ENCODE peak calls at places on chromosomes 1 and 21, in four cellular contexts. S is esophagus squamous epithelium, G is K562, L is A549. Q is an unnamed sample.

GRCh38 chr1:156510709-156511108 is 10.1 kb upstream of the MEF2D start:
- DNase-seq in S (no peak), G (no peak), L (no peak), Q (no peak)

GRCh38 chr21:35212393-35213127 is 163.5 kb upstream of the RUNX1 start:
- DNase-seq in S (no peak), G (no peak), L (no peak), Q (no peak)

GRCh38 chr1:82614090-82614489 is 813.4 kb downstream of the ADGRL2 start:
- DNase-seq in S (no peak), G (no peak), L (no peak), Q (no peak)

GRCh38 chr1:15969321-15969880 is 6.5 kb downstream of the ZBTB17 start:
- DNase-seq in S (no peak), G (no peak), L (no peak), Q (no peak)

GRCh38 chr1:14970115-14970798 is 183.3 kb upstream of the TMEM51 start:
- DNase-seq in S (no peak), G (peak; percentile 93), L (peak; percentile 77), Q (peak; percentile 68)

GRCh38 chr1:93907718-93908117 is 1.5 kb downstream of the GCLM start:
- DNase-seq in S (no peak), G (no peak), L (peak; percentile 47), Q (peak; percentile 21)

GRCh38 chr1:46487818-46488218 is 1.8 kb upstream of the DMBX1 start:
- DNase-seq in S (no peak), G (peak; percentile 64), L (peak; percentile 40), Q (peak; percentile 52)

GRCh38 chr1:1880617-1881312 is 10.1 kb downstream of the GNB1 start:
- DNase-seq in S (no peak), G (no peak), L (no peak), Q (no peak)

GRCh38 chr1:203807211-203807610 is 11.8 kb downstream of the ZBED6 start:
- DNase-seq in S (no peak), G (no peak), L (no peak), Q (no peak)

GRCh38 chr1:160618763-160619274 is 28.0 kb downstream of the SLAMF1 start:
- DNase-seq in S (no peak), G (peak; percentile 45), L (peak; percentile 51), Q (peak; percentile 38)

GRCh38 chr1:209527993-209528392 is 55.5 kb upstream of the CAMK1G start:
- DNase-seq in S (no peak), G (no peak), L (peak; percentile 81), Q (no peak)

GRCh38 chr1:36882536-36883285 is 151.6 kb downstream of the GRIK3 start:
- DNase-seq in S (no peak), G (no peak), L (no peak), Q (no peak)

GRCh38 chr1:1371354-1371740 is 3.7 kb downstream of the AURKAIP1 start:
- DNase-seq in S (no peak), G (no peak), L (no peak), Q (peak; percentile 94)

GRCh38 chr21:45766501-45766900 is 123.0 kb downstream of the PCBP3 start:
- DNase-seq in S (no peak), G (no peak), L (no peak), Q (no peak)

GRCh38 chr21:28867401-28867800 is 125.3 kb downstream of the LTN1 start:
- DNase-seq in S (no peak), G (no peak), L (no peak), Q (no peak)

GRCh38 chr1:8481650-8482380 is 163.9 kb downstream of the SLC45A1 start:
- DNase-seq in S (no peak), G (no peak), L (no peak), Q (no peak)

GRCh38 chr1:153783233-153784190 is 8.3 kb downstream of the SLC27A3 start:
- DNase-seq in S (no peak), G (peak; percentile 95), L (peak; percentile 92), Q (peak; percentile 94)

GRCh38 chr1:85452859-85453430 is 12.0 kb downstream of the DDAH1 start:
- DNase-seq in S (no peak), G (no peak), L (no peak), Q (no peak)

GRCh38 chr1:12135612-12136011 is 31.2 kb upstream of the TNFRSF1B start:
- DNase-seq in S (no peak), G (no peak), L (no peak), Q (no peak)

GRCh38 chr1:11168731-11169130 is 20.4 kb upstream of the ANGPTL7 start:
- DNase-seq in S (no peak), G (no peak), L (no peak), Q (no peak)

GRCh38 chr1:234926574-234927311 is 201.9 kb downstream of the TOMM20 start:
- DNase-seq in S (no peak), G (no peak), L (no peak), Q (no peak)
- H3K4me3 ChIP-seq in S (no peak overlapping the region), G (no peak overlapping the region), L (no peak overlapping the region), Q (no peak overlapping the region)

GRCh38 chr1:151146416-151147131 is at the start of gene SEMA6C:
- DNase-seq in S (peak; percentile 54), G (peak; percentile 94), L (peak; percentile 85), Q (peak; percentile 89)
- TF ChIP-seq POLR2A in S (peak; percentile 72), G (peak; percentile 71), L (peak; percentile 19), Q (no peak)

GRCh38 chr1:162072770-162073169 is 3.3 kb downstream of the NOS1AP start:
- DNase-seq in S (no peak), G (no peak), L (no peak), Q (no peak)
- H3K4me3 ChIP-seq in S (no peak overlapping the region), G (no peak overlapping the region), L (no peak overlapping the region), Q (no peak overlapping the region)

DNA sequence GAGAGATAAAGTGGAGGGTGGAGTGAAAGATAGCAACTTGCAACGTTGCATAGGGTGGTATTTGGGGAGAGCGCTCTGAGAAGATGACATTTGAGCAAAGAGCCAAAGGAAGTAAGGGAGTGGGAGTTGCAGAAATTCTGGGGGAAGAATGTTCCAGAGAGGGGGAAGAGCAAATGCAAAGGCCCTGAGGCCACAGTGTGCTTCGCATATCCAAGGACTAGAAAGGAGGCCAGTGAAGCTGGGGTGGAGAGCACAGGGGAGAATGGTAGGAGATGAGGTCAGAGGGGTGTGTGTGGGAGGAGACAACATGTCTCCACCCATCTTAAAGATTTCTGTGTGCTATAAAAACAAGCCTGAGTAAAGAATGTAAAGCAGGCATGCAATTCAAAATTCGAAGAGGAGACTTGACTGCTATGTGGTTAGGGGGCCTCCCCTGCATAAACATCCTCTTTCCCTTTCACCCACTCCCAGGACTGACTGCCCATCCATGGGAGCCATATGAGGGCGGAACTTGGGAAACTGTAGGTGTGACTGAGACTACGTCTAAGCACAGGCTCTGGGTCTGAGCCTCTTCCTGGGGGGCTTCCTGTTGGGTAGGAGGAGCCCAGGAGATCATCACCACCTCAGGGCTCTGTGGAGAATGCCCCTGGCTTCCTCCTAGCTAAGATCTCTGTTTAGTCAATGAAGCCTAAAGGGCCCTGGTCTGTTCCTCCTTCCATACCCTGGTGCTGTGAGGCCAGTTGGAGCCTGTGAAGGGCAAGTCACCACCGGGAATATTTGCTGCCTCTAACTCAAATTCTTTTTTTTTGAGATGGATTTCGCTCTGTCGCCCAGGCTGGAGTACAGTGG is 2.9 kb upstream of the CLIC4 start:
- DNase-seq in S (no peak), G (peak; percentile 36), L (no peak), Q (peak; percentile 64)
- TF ChIP-seq POLR2A in S (no peak), G (no peak), L (no peak), Q (no peak)

GRCh38 chr1:24426738-24427468 is 11.3 kb downstream of the NIPAL3 start:
- DNase-seq in S (no peak), G (no peak), L (no peak), Q (no peak)
- H3K4me3 ChIP-seq in S (no peak overlapping the region), G (no peak overlapping the region), L (no peak overlapping the region), Q (no peak overlapping the region)